ENCODE peak calls at places on chromosomes 11 and 22, in ten cellular contexts. I is right lobe of liver; V is stimulated activated CD8-positive, alpha-beta memory T cell treated with anti-CD3 and anti-CD28 coated beads, Interleukin-15, amount 100 ng/mL, for 48 hours; Y is posterior cingulate gyrus; H is type B pancreatic cell; Z is HT1080; F is left lung; U is Right ventricle myocardium superior; K is amygdala; M is caudate nucleus. G is an unnamed sample.

GRCh38 chr11:64667154-64667745 is 55.7 kb downstream of the NRXN2 start:
- DNase-seq in M (no peak), I (no peak), Y (no peak), U (no peak), F (no peak), K (no peak), Z (no peak), V (no peak), H (no peak), G (no peak)

GRCh38 chr11:74676596-74676995 is 54.6 kb downstream of the CHRDL2 start:
- DNase-seq in I (peak), H (peak), Y (no peak), U (no peak), M (no peak), Z (no peak), V (no peak), K (no peak), F (peak), G (no peak)

GRCh38 chr11:12134239-12134590 is 23.8 kb downstream of the MICAL2 start:
- DNase-seq in V (no peak), H (no peak), Z (no peak), F (peak), I (no peak), Y (no peak), M (no peak), K (no peak), U (peak), G (no peak)

GRCh38 chr11:58028687-58029411 is 1.9 kb upstream of the OR6Q1 start:
- DNase-seq in H (no peak), Z (no peak), V (no peak), F (no peak), M (no peak), K (peak), Y (no peak), U (peak), I (no peak), G (no peak)

GRCh38 chr22:46673205-46673604 is 53.0 kb downstream of the GRAMD4 start:
- DNase-seq in K (no peak), U (no peak), V (no peak), Z (no peak), Y (no peak), F (no peak), I (no peak), M (no peak), H (no peak), G (no peak)

GRCh38 chr11:530960-531825 is 4.2 kb downstream of the HRAS start:
- DNase-seq in K (no peak), F (peak), I (no peak), M (no peak), U (no peak), Z (no peak), V (no peak), Y (no peak), H (peak), G (no peak)

GRCh38 chr22:40107756-40108437 is 69.8 kb upstream of the TNRC6B start:
- DNase-seq in V (peak), H (no peak), Z (peak), F (no peak), U (no peak), M (no peak), Y (no peak), I (no peak), K (no peak), G (no peak)

GRCh38 chr22:48869161-48869560 is 958.5 kb downstream of the BRD1 start:
- DNase-seq in U (no peak), K (no peak), M (no peak), I (peak), H (no peak), Z (no peak), F (no peak), V (no peak), Y (no peak), G (no peak)

GRCh38 chr22:43550024-43550620 is 138.3 kb downstream of the MPPED1 start:
- DNase-seq in V (no peak), I (peak), U (no peak), M (no peak), Z (no peak), Y (no peak), H (no peak), K (no peak), F (no peak), G (no peak)

GRCh38 chr22:29689872-29690213 is 30.0 kb upstream of the CABP7 start:
- DNase-seq in I (peak), Z (no peak), U (peak), K (peak), Y (peak), F (peak), M (peak), H (no peak), V (no peak), G (no peak)

GRCh38 chr11:34585870-34586654 is 34.8 kb upstream of the EHF start:
- DNase-seq in Y (no peak), M (no peak), U (no peak), K (no peak), Z (peak), V (no peak), F (no peak), H (no peak), I (no peak), G (no peak)

GRCh38 chr22:18991828-18992442 is 55.8 kb upstream of the PRODH start:
- DNase-seq in F (no peak), U (no peak), H (peak), Z (no peak), V (no peak), Y (no peak), M (no peak), I (no peak), K (no peak), G (no peak)

GRCh38 chr11:17012712-17013547 is 1.3 kb downstream of the PLEKHA7 start:
- DNase-seq in H (no peak), K (no peak), F (peak), U (peak), M (no peak), V (no peak), Y (no peak), Z (peak), I (peak), G (no peak)

GRCh38 chr22:29782061-29782845 is 15.1 kb downstream of the UQCR10 start:
- DNase-seq in I (peak), F (peak), U (peak), K (peak), Y (no peak), H (no peak), Z (no peak), V (no peak), M (no peak), G (no peak)

GRCh38 chr11:6626971-6627761 is 7.9 kb upstream of the TPP1 start:
- DNase-seq in V (no peak), H (peak), M (peak), U (peak), K (peak), Y (peak), I (no peak), Z (no peak), F (no peak), G (no peak)

GRCh38 chr11:111063711-111064110 is 181.8 kb upstream of the POU2AF2 start:
- DNase-seq in F (no peak), Y (no peak), K (no peak), I (no peak), M (no peak), H (no peak), V (no peak), Z (peak), U (no peak), G (no peak)

GRCh38 chr11:22566293-22566692 is 59.3 kb downstream of the FANCF start:
- DNase-seq in K (no peak), Z (no peak), F (no peak), U (no peak), M (no peak), I (no peak), H (no peak), Y (no peak), V (no peak), G (no peak)

GRCh38 chr11:95512682-95513081 is 276.9 kb downstream of the FAM76B start:
- DNase-seq in M (no peak), I (peak), K (no peak), V (no peak), U (peak), H (no peak), Z (peak), Y (no peak), F (peak), G (no peak)

GRCh38 chr11:92866679-92867282 is 102.7 kb upstream of the MTNR1B start:
- DNase-seq in U (peak), K (no peak), Z (no peak), I (no peak), M (no peak), Y (no peak), H (no peak), V (no peak), F (no peak), G (no peak)

GRCh38 chr11:45341379-45341778 is 55.2 kb upstream of the SYT13 start:
- DNase-seq in M (no peak), Y (no peak), K (no peak), H (peak), V (no peak), I (no peak), F (no peak), U (no peak), Z (no peak), G (no peak)

GRCh38 chr22:38203855-38204497 is 2.2 kb downstream of the MAFF start:
- DNase-seq in V (no peak), Y (no peak), Z (peak), H (no peak), M (no peak), I (no peak), K (no peak), F (no peak), U (no peak), G (no peak)

GRCh38 chr11:16154715-16155396 is 201.5 kb downstream of the SOX6 start:
- DNase-seq in Z (peak), K (no peak), I (no peak), U (no peak), M (no peak), Y (no peak), V (no peak), H (no peak), F (no peak), G (no peak)

GRCh38 chr11:109865558-109866186 is 227.5 kb upstream of the ZC3H12C start:
- DNase-seq in Y (peak), Z (no peak), M (no peak), K (peak), H (no peak), U (no peak), F (no peak), I (no peak), V (no peak), G (no peak)

GRCh38 chr11:57499413-57499982 is 16.0 kb downstream of the SLC43A1 start:
- DNase-seq in U (peak), K (peak), I (peak), H (peak), Y (peak), Z (no peak), M (peak), V (peak), F (peak), G (no peak)

GRCh38 chr22:45502215-45503070 is at the start of gene FBLN1:
- DNase-seq in Y (no peak), Z (no peak), M (no peak), I (no peak), U (peak), K (no peak), H (peak), F (no peak), V (no peak), G (no peak)

G was measured in NK-92 treated with Interleukin-12 subunit alpha and Interleukin-12 subunit beta, amount 100 ng/mL, for 24 hours.